ENCODE peak calls at places on chromosome X, in ten cellular contexts. N is fibroblast of lung, D is substantia nigra, O is A549, R is psoas muscle, C is endodermal cell, H is HCT116, Z is mesendoderm, I is ovary, M is tibial artery. L is an unnamed sample.

GRCh38 chrX:35445912-35446311 is 352.2 kb upstream of the MAGEB16 start:
- DNase-seq in N (no peak), D (no peak), O (no peak), R (no peak), C (no peak), H (no peak), Z (no peak), I (no peak), M (no peak), L (no peak)

GRCh38 chrX:45758738-45759397 is 558.2 kb upstream of the DIPK2B start:
- DNase-seq in N (peak), D (no peak), O (no peak), R (no peak), C (no peak), H (no peak), Z (no peak), I (no peak), M (no peak), L (no peak)

GRCh38 chrX:16869393-16870094 is 618 bp downstream of the RBBP7 start:
- DNase-seq in N (no peak), D (no peak), O (peak), R (no peak), C (peak), H (no peak), Z (peak), I (no peak), M (peak), L (no peak)

GRCh38 chrX:103063918-103064434 is at the start of gene BEX1:
- DNase-seq in N (peak), D (peak), O (no peak), R (peak), C (peak), H (no peak), Z (peak), I (peak), M (no peak), L (peak)

GRCh38 chrX:139112432-139112831 is 400.9 kb upstream of the FGF13 start:
- DNase-seq in N (peak), D (no peak), O (no peak), R (no peak), C (no peak), H (no peak), Z (no peak), I (no peak), M (no peak), L (no peak)

GRCh38 chrX:1336331-1337143 is at the start of gene IL3RA:
- DNase-seq in N (no peak), D (no peak), O (peak), R (peak), C (no peak), H (no peak), Z (no peak), I (no peak), M (peak), L (peak)

GRCh38 chrX:46959101-46959500 is 46.9 kb downstream of the JADE3 start:
- DNase-seq in N (no peak), D (no peak), O (no peak), R (no peak), C (no peak), H (no peak), Z (no peak), I (no peak), M (no peak), L (no peak)

GRCh38 chrX:70924294-70924693 is 6.6 kb downstream of the SLC7A3 start:
- DNase-seq in N (no peak), D (no peak), O (no peak), R (no peak), C (no peak), H (no peak), Z (no peak), I (no peak), M (no peak), L (no peak)

GRCh38 chrX:1391370-1391706 is 575 bp downstream of the SLC25A6 start:
- DNase-seq in N (no peak), D (no peak), O (no peak), R (peak), C (peak), H (no peak), Z (peak), I (no peak), M (no peak), L (no peak)

GRCh38 chrX:130057209-130057608 is 53.1 kb downstream of the ELF4 start:
- DNase-seq in N (no peak), D (no peak), O (no peak), R (no peak), C (peak), H (no peak), Z (peak), I (no peak), M (no peak), L (no peak)

GRCh38 chrX:30151964-30152363 is 63.4 kb upstream of the MAGEB2 start:
- DNase-seq in N (no peak), D (no peak), O (no peak), R (no peak), C (no peak), H (no peak), Z (no peak), I (peak), M (no peak), L (no peak)

GRCh38 chrX:132463411-132463810 is 25.4 kb downstream of the MBNL3 start:
- DNase-seq in N (peak), D (no peak), O (peak), R (no peak), C (peak), H (peak), Z (peak), I (no peak), M (no peak), L (no peak)

GRCh38 chrX:100829730-100830129 is 9.5 kb downstream of the CSTF2 start:
- DNase-seq in N (peak), D (no peak), O (no peak), R (no peak), C (no peak), H (no peak), Z (no peak), I (no peak), M (no peak), L (no peak)

GRCh38 chrX:123436512-123436911 is 252.4 kb downstream of the GRIA3 start:
- DNase-seq in N (no peak), D (no peak), O (no peak), R (no peak), C (no peak), H (no peak), Z (no peak), I (no peak), M (no peak), L (no peak)

GRCh38 chrX:135389717-135390116 is 32.0 kb upstream of the SMIM10L2A start:
- DNase-seq in N (peak), D (no peak), O (peak), R (no peak), C (no peak), H (peak), Z (peak), I (no peak), M (no peak), L (no peak)

GRCh38 chrX:23251043-23251442 is 83.6 kb upstream of the PTCHD1 start:
- DNase-seq in N (no peak), D (no peak), O (no peak), R (no peak), C (no peak), H (no peak), Z (no peak), I (no peak), M (no peak), L (no peak)

GRCh38 chrX:67346225-67346624 is 197.6 kb upstream of the AR start:
- DNase-seq in N (no peak), D (no peak), O (no peak), R (no peak), C (no peak), H (no peak), Z (no peak), I (no peak), M (no peak), L (no peak)

GRCh38 chrX:121876316-121876715 is 828.9 kb downstream of the GLUD2 start:
- DNase-seq in N (peak), D (no peak), O (no peak), R (no peak), C (no peak), H (no peak), Z (peak), I (no peak), M (no peak), L (no peak)

GRCh38 chrX:12984629-12985303 is 9.9 kb downstream of the TMSB4X start:
- DNase-seq in N (peak), D (no peak), O (peak), R (no peak), C (no peak), H (peak), Z (no peak), I (no peak), M (no peak), L (no peak)

DNA sequence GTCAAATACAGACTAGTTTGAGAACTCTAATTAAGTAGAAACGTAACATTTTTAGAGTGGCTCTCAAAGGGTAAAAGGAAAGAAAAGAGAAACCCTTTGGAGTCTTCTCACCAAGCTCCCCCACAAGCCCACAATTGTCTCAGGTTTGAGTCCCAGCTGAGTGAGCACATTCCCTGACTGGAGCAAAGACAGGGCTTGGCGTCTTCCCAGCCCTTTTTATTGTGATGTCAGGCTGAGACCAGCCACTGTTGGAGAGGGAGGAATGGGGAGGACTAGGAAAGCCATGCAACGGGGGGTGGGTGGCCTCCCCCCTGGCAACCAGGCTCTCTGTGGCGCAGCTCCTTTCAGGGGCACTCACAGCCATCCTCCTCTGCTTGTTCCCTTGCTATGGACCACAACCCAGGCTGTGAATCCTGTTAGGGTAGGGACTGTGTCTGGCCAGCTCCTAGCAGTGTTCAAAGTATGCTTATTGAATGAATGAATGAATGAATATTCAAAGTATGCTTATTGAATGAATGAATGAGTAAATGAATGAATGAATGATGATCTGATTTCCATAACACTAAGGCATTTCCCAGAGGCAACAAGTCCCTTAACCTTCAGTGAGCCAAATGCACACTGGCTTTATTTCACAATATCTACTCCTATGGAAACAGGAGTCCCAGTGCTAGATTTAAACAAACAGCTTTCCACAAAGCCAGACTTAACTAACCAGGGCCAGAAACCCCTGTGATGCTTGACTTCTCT is 413.3 kb downstream of the MID1IP1 start:
- DNase-seq in N (no peak), D (peak), O (no peak), R (no peak), C (no peak), H (no peak), Z (no peak), I (no peak), M (no peak), L (no peak)
- H3K27ac ChIP-seq in N (no peak), D (no peak), O (no peak), R (no peak), C (no peak), H (no peak), Z (no peak), I (no peak), M (no peak), L (no peak)

DNA sequence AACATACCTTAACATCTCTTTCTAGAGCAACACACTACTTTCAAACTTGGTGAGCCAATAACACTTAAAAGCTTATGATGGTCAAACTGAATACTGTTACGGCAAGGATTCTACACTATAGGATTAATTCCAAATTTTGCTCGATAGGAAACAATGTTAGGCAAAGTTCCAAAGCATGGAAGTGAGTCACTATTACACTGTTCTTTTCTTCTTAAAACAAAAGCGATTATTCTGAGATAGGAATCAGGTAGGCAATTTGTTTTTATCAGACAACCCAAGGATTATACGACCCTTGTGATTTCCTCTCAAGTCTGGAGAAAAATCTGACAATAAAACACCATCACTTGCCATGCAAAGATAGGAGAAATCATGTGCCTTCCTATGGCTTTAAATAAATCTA is 81.5 kb downstream of the HUWE1 start:
- DNase-seq in N (peak), D (no peak), O (no peak), R (no peak), C (no peak), H (no peak), Z (no peak), I (no peak), M (no peak), L (no peak)
- H3K27ac ChIP-seq in N (no peak), D (no peak), O (no peak), R (no peak), C (no peak), H (no peak), Z (no peak), I (no peak), M (no peak), L (no peak)

GRCh38 chrX:154358011-154358410 is 16.4 kb downstream of the FLNA start:
- DNase-seq in N (no peak), D (no peak), O (no peak), R (no peak), C (no peak), H (no peak), Z (no peak), I (no peak), M (no peak), L (no peak)

GRCh38 chrX:154360155-154360713 is 14.2 kb downstream of the FLNA start:
- DNase-seq in N (no peak), D (no peak), O (no peak), R (no peak), C (no peak), H (no peak), Z (no peak), I (no peak), M (no peak), L (no peak)

GRCh38 chrX:154359362-154360154 is 14.9 kb downstream of the FLNA start:
- DNase-seq in N (no peak), D (no peak), O (no peak), R (no peak), C (no peak), H (no peak), Z (no peak), I (no peak), M (no peak), L (no peak)

GRCh38 chrX:154357205-154357604 is 17.2 kb downstream of the FLNA start:
- DNase-seq in N (no peak), D (no peak), O (no peak), R (no peak), C (no peak), H (no peak), Z (no peak), I (no peak), M (no peak), L (no peak)

GRCh38 chrX:154358829-154359228 is 15.6 kb downstream of the FLNA start:
- DNase-seq in N (no peak), D (no peak), O (no peak), R (no peak), C (no peak), H (no peak), Z (no peak), I (no peak), M (no peak), L (no peak)
- H3K27ac ChIP-seq in N (no peak), D (no peak), O (peak), R (no peak), C (no peak), H (no peak), Z (no peak), I (no peak), M (peak), L (no peak)

DNA sequence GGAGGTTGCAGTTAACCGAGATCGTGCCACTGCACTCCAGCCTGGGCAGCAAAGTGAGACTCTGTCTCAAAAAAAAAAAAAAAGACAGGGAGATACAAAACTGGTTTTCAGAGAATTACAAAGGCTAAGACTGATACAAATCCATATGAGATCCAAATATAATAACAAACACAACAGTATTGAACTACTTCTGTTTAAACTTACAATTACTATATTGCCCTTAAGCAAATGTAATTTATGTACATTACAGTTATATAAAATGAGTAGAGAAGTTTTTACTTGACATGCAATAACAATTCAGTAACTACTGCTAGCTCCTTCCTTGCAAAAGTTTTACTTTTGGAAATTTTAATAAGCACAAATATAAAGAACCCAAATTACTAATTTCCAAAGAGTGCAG is 52.6 kb upstream of the PABPC1L2A start:
- DNase-seq in N (no peak), D (no peak), O (no peak), R (no peak), C (no peak), H (no peak), Z (no peak), I (no peak), M (no peak), L (no peak)
- H3K27ac ChIP-seq in N (no peak), D (no peak), O (no peak), R (no peak), C (no peak), H (no peak), Z (no peak), I (no peak), M (no peak), L (no peak)

GRCh38 chrX:119759333-119759766 is 962 bp downstream of the SOWAHD start:
- DNase-seq in N (no peak), D (no peak), O (no peak), R (no peak), C (peak), H (no peak), Z (peak), I (no peak), M (no peak), L (no peak)
- H3K27ac ChIP-seq in N (no peak), D (no peak), O (no peak), R (no peak), C (no peak), H (no peak), Z (no peak), I (no peak), M (no peak), L (no peak)

GRCh38 chrX:10109695-10110094 is 47.1 kb upstream of the CLCN4 start:
- DNase-seq in N (no peak), D (peak), O (no peak), R (no peak), C (no peak), H (no peak), Z (no peak), I (peak), M (no peak), L (peak)

GRCh38 chrX:10112510-10112909 is 44.3 kb upstream of the CLCN4 start:
- DNase-seq in N (no peak), D (no peak), O (no peak), R (no peak), C (no peak), H (no peak), Z (no peak), I (no peak), M (no peak), L (no peak)

GRCh38 chrX:10111364-10112148 is 45.2 kb upstream of the CLCN4 start:
- DNase-seq in N (no peak), D (no peak), O (no peak), R (no peak), C (no peak), H (no peak), Z (no peak), I (peak), M (no peak), L (no peak)

GRCh38 chrX:10110316-10110932 is 46.4 kb upstream of the CLCN4 start:
- DNase-seq in N (no peak), D (no peak), O (no peak), R (no peak), C (no peak), H (no peak), Z (no peak), I (no peak), M (no peak), L (no peak)

GRCh38 chrX:10110984-10111363 is 45.8 kb upstream of the CLCN4 start:
- DNase-seq in N (no peak), D (no peak), O (no peak), R (no peak), C (no peak), H (no peak), Z (no peak), I (no peak), M (no peak), L (no peak)
- H3K27ac ChIP-seq in N (peak), D (peak), O (no peak), R (peak), C (no peak), H (no peak), Z (no peak), I (peak), M (no peak), L (peak)

DNA sequence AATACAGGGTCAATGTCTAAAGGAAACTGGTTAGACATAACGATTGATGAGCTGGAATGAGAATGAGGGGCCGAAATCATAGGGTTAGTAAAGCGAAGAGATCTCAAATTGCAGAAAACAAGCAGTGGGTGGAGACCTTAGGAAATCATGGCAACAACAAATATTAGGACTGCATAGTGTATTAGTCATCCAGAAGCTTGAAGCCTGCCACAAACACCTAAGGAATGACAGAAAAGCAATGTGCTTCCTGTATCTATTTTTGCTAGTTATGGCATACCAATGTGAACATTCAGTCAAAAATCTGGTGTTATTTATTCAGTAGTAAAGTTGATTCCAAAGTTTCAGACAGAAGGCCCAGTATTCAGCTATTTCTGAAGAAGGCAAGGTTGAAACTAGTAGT is 410.9 kb upstream of the CT83 start:
- DNase-seq in N (peak), D (no peak), O (peak), R (no peak), C (no peak), H (no peak), Z (peak), I (no peak), M (no peak), L (no peak)
- H3K27ac ChIP-seq in N (peak), D (no peak), O (no peak), R (no peak), C (no peak), H (no peak), Z (no peak), I (no peak), M (no peak), L (no peak)

GRCh38 chrX:37425370-37425769 is 76.2 kb downstream of the PRRG1 start:
- DNase-seq in N (peak), D (no peak), O (no peak), R (no peak), C (no peak), H (no peak), Z (no peak), I (no peak), M (no peak), L (no peak)
- H3K27ac ChIP-seq in N (no peak), D (no peak), O (no peak), R (peak), C (no peak), H (no peak), Z (no peak), I (no peak), M (no peak), L (no peak)

GRCh38 chrX:39772057-39772832 is 325.5 kb downstream of the BCOR start:
- DNase-seq in N (peak), D (no peak), O (no peak), R (no peak), C (peak), H (no peak), Z (peak), I (peak), M (no peak), L (no peak)

GRCh38 chrX:39774804-39775112 is 323.0 kb downstream of the BCOR start:
- DNase-seq in N (no peak), D (no peak), O (no peak), R (no peak), C (no peak), H (no peak), Z (no peak), I (no peak), M (no peak), L (no peak)

GRCh38 chrX:39771089-39771488 is 326.7 kb downstream of the BCOR start:
- DNase-seq in N (no peak), D (no peak), O (no peak), R (no peak), C (no peak), H (no peak), Z (no peak), I (no peak), M (no peak), L (no peak)

GRCh38 chrX:39773923-39774803 is 323.6 kb downstream of the BCOR start:
- DNase-seq in N (peak), D (no peak), O (no peak), R (no peak), C (no peak), H (no peak), Z (no peak), I (no peak), M (no peak), L (no peak)

GRCh38 chrX:39773150-39773549 is 324.6 kb downstream of the BCOR start:
- DNase-seq in N (no peak), D (no peak), O (no peak), R (no peak), C (peak), H (no peak), Z (no peak), I (no peak), M (no peak), L (no peak)
- H3K27ac ChIP-seq in N (no peak), D (no peak), O (peak), R (no peak), C (no peak), H (no peak), Z (peak), I (no peak), M (no peak), L (no peak)

GRCh38 chrX:74225111-74225510 is 78.9 kb upstream of the ZCCHC13 start:
- DNase-seq in N (no peak), D (no peak), O (no peak), R (no peak), C (no peak), H (no peak), Z (no peak), I (no peak), M (no peak), L (no peak)
- H3K27ac ChIP-seq in N (no peak), D (no peak), O (no peak), R (no peak), C (no peak), H (no peak), Z (no peak), I (no peak), M (no peak), L (no peak)